ENCODE peak calls at places on chromosomes 6 and 20, in four cellular contexts. H is right atrium auricular region; D is effector memory CD4-positive, alpha-beta T cell; F is sciatic nerve. T is an unnamed sample.

GRCh38 chr6:147226163-147226724 is 22.0 kb downstream of the STXBP5 start:
- DNase-seq in H (no peak), D (no peak), F (no peak), T (no peak)

GRCh38 chr6:52724041-52724405 is 39.3 kb downstream of the GSTA2 start:
- DNase-seq in H (no peak), D (no peak), F (no peak), T (no peak)

GRCh38 chr6:139030211-139030530 is 1.6 kb downstream of the ABRACL start:
- DNase-seq in H (no peak), D (no peak), F (no peak), T (peak)

GRCh38 chr6:63803371-63803770 is 167.8 kb downstream of the PHF3 start:
- DNase-seq in H (no peak), D (no peak), F (no peak), T (no peak)

GRCh38 chr6:12911387-12911960 is 194.9 kb downstream of the PHACTR1 start:
- DNase-seq in H (no peak), D (no peak), F (no peak), T (peak)

GRCh38 chr6:18011287-18011686 is 23.9 kb upstream of the KIF13A start:
- DNase-seq in H (no peak), D (no peak), F (no peak), T (no peak)

GRCh38 chr6:139509167-139509566 is 134.7 kb upstream of the CITED2 start:
- DNase-seq in H (no peak), D (no peak), F (no peak), T (no peak)

GRCh38 chr20:6178537-6178936 is 55.7 kb upstream of the FERMT1 start:
- DNase-seq in H (no peak), D (no peak), F (no peak), T (peak)

GRCh38 chr20:63503524-63503923 is 4.6 kb upstream of the EEF1A2 start:
- DNase-seq in H (no peak), D (no peak), F (no peak), T (no peak)

GRCh38 chr6:36386495-36387439 is 702 bp downstream of the ETV7 start:
- DNase-seq in H (no peak), D (no peak), F (peak), T (peak)

GRCh38 chr6:33854572-33855030 is 50.8 kb upstream of the MLN start:
- DNase-seq in H (no peak), D (no peak), F (no peak), T (no peak)

GRCh38 chr6:14665827-14666724 is 548.5 kb downstream of the CD83 start:
- DNase-seq in H (peak), D (no peak), F (no peak), T (no peak)

GRCh38 chr20:10080554-10080953 is 45.8 kb downstream of the ANKEF1 start:
- DNase-seq in H (no peak), D (no peak), F (no peak), T (no peak)

GRCh38 chr20:3839328-3839727 is 7.3 kb upstream of the MAVS start:
- DNase-seq in H (no peak), D (no peak), F (no peak), T (peak)

GRCh38 chr6:81515562-81516453 is 236.7 kb downstream of the TENT5A start:
- DNase-seq in H (no peak), D (no peak), F (no peak), T (no peak)

GRCh38 chr6:146550911-146551310 is 7.3 kb downstream of the RAB32 start:
- DNase-seq in H (no peak), D (no peak), F (no peak), T (no peak)

GRCh38 chr6:55617272-55617671 is 38.3 kb upstream of the HMGCLL1 start:
- DNase-seq in H (no peak), D (no peak), F (no peak), T (peak)

GRCh38 chr6:82415820-82416219 is 52.2 kb downstream of the TPBG start:
- DNase-seq in H (no peak), D (no peak), F (no peak), T (no peak)

GRCh38 chr6:9126845-9127560 is 691.7 kb upstream of the SLC35B3 start:
- DNase-seq in H (no peak), D (no peak), F (no peak), T (peak)

GRCh38 chr6:86942761-86943526 is 5.6 kb downstream of the HTR1E start:
- DNase-seq in H (no peak), D (no peak), F (no peak), T (no peak)

GRCh38 chr6:169157474-169158181 is 96.0 kb downstream of the THBS2 start:
- DNase-seq in H (no peak), D (no peak), F (no peak), T (no peak)

GRCh38 chr6:20180935-20181334 is 31.3 kb downstream of the MBOAT1 start:
- DNase-seq in H (no peak), D (no peak), F (no peak), T (no peak)

GRCh38 chr6:27582928-27583725 is 110.2 kb upstream of the ZNF184 start:
- DNase-seq in H (no peak), D (no peak), F (no peak), T (peak)

GRCh38 chr20:58774214-58774613 is 76.5 kb downstream of the GNAS-AS1 start:
- DNase-seq in H (no peak), D (no peak), F (no peak), T (no peak)

GRCh38 chr6:67131827-67132226 is 1424.8 kb upstream of the EYS start:
- DNase-seq in H (no peak), D (no peak), F (no peak), T (no peak)

GRCh38 chr6:47301441-47301840 is 8.3 kb downstream of the TNFRSF21 start:
- DNase-seq in H (no peak), D (no peak), F (no peak), T (no peak)

GRCh38 chr6:82166493-82166892 is 81.1 kb downstream of the IBTK start:
- DNase-seq in H (no peak), D (no peak), F (no peak), T (no peak)

GRCh38 chr20:34989670-34990069 is 34.0 kb downstream of the MYH7B start:
- DNase-seq in H (no peak), D (no peak), F (no peak), T (no peak)

GRCh38 chr6:49766762-49767161 is 20.3 kb downstream of the PGK2 start:
- DNase-seq in H (no peak), D (no peak), F (no peak), T (no peak)

GRCh38 chr6:138647006-138647405 is 126.6 kb upstream of the CCDC28A start:
- DNase-seq in H (no peak), D (no peak), F (no peak), T (peak)

GRCh38 chr20:2285193-2285592 is 10.6 kb upstream of the TGM3 start:
- DNase-seq in H (no peak), D (no peak), F (no peak), T (no peak)

GRCh38 chr6:95197590-95197989 is 379.7 kb upstream of the MANEA start:
- DNase-seq in H (no peak), D (no peak), F (no peak), T (no peak)

GRCh38 chr6:132357120-132357519 is 44.2 kb downstream of the MOXD1 start:
- DNase-seq in H (no peak), D (no peak), F (no peak), T (peak)

GRCh38 chr6:53794073-53794719 is 609 bp upstream of the LRRC1 start:
- DNase-seq in H (no peak), D (peak), F (peak), T (peak)

GRCh38 chr6:111154981-111155380 is 67.7 kb downstream of the SLC16A10 start:
- DNase-seq in H (no peak), D (no peak), F (no peak), T (no peak)

GRCh38 chr6:84979541-84979940 is 215.1 kb upstream of the TBX18 start:
- DNase-seq in H (no peak), D (no peak), F (no peak), T (peak)

GRCh38 chr6:16903470-16903869 is 142.2 kb upstream of the ATXN1 start:
- DNase-seq in H (no peak), D (no peak), F (no peak), T (peak)